ENCODE peak calls at places on chromosomes 4 and X, in six cellular contexts. F is astrocyte, P is colonic mucosa, U is psoas muscle, E is K562, R is mesendoderm. Q is an unnamed sample.

GRCh38 chr4:36088542-36088941 is 155.8 kb downstream of the ARAP2 start:
- DNase-seq in U (no peak), P (no peak), F (peak; percentile 42), R (no peak), E (no peak), Q (no peak)

GRCh38 chrX:4484266-4484665 is 770.8 kb upstream of the PRKX start:
- DNase-seq in R (peak; percentile 88), E (no peak), F (no peak), U (no peak), P (no peak), Q (no peak)

GRCh38 chr4:10094841-10095240 is 21.8 kb downstream of the WDR1 start:
- DNase-seq in P (no peak), R (no peak), F (no peak), E (no peak), U (peak; percentile 45), Q (no peak)

GRCh38 chr4:110155632-110156031 is 42.8 kb downstream of the ELOVL6 start:
- DNase-seq in P (no peak), U (no peak), E (no peak), F (no peak), R (no peak), Q (no peak)

GRCh38 chr4:161762796-161763195 is 401.0 kb downstream of the FSTL5 start:
- DNase-seq in F (peak; percentile 81), R (no peak), U (no peak), P (no peak), E (no peak), Q (no peak)

GRCh38 chr4:73803213-73803612 is 33.3 kb upstream of the CXCL6 start:
- DNase-seq in E (no peak), P (no peak), F (no peak), U (no peak), R (no peak), Q (no peak)

GRCh38 chrX:21885568-21885967 is 29.8 kb downstream of the YY2 start:
- DNase-seq in F (peak; percentile 63), R (peak; percentile 19), U (no peak), P (no peak), E (no peak), Q (no peak)

GRCh38 chr4:139816856-139817255 is 151.2 kb downstream of the MGST2 start:
- DNase-seq in P (no peak), U (no peak), E (no peak), R (peak; percentile 92), F (no peak), Q (no peak)

GRCh38 chr4:35918491-35918977 is 325.8 kb downstream of the ARAP2 start:
- DNase-seq in E (no peak), U (no peak), P (no peak), F (no peak), R (no peak), Q (no peak)

GRCh38 chrX:125810856-125811255 is 355.2 kb downstream of the DCAF12L2 start:
- DNase-seq in F (peak; percentile 1), P (no peak), E (no peak), R (peak; percentile 28), U (no peak), Q (no peak)

GRCh38 chrX:23003121-23003520 is 3.4 kb downstream of the DDX53 start:
- DNase-seq in F (peak; percentile 36), R (peak; percentile 50), P (no peak), E (no peak), U (no peak), Q (no peak)

GRCh38 chr4:150116506-150116905 is 38.3 kb downstream of the DCLK2 start:
- DNase-seq in E (no peak), F (no peak), U (no peak), P (no peak), R (no peak), Q (no peak)

GRCh38 chr4:54696649-54697048 is 38.9 kb downstream of the KIT start:
- DNase-seq in R (peak; percentile 58), F (no peak), E (no peak), U (no peak), P (no peak), Q (no peak)

GRCh38 chr4:118340109-118340508 is 12.7 kb downstream of the PRSS12 start:
- DNase-seq in F (no peak), R (no peak), U (no peak), E (no peak), P (no peak), Q (no peak)
- H3K4me1 ChIP-seq in F (peaks cover 14% of the 10 kb centered on the region), R (no peaks in the 10 kb centered on the region), U (no peaks in the 10 kb centered on the region), E (no peaks in the 10 kb centered on the region), P (no peaks in the 10 kb centered on the region), Q (no peaks in the 10 kb centered on the region)

DNA sequence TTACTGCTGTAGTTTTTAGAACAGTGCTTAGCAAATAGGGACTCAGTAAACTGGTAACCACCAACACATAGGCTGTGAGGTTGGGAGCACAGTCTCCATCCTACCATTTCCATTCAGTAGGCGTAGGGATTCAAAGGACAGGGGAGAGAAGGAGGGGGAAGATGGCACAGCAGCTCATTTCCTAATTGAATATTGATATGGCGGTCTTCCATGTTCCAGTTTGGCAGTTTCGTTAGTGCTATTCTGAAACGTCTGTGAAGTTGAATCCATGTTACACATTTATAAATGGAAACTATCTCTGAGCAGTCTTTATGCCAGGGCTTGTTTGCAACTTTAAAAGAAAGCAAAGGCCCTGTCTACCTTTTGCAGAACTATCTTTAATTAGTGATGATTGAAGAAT is 105.5 kb downstream of the PARM1 start:
- DNase-seq in E (no peak), F (no peak), R (no peak), U (no peak), P (no peak), Q (no peak)
- H3K4me1 ChIP-seq in E (no peaks in the 10 kb centered on the region), F (no peaks in the 10 kb centered on the region), R (no peaks in the 10 kb centered on the region), U (no peaks in the 10 kb centered on the region), P (no peaks in the 10 kb centered on the region), Q (no peaks in the 10 kb centered on the region)

GRCh38 chr4:680091-680490 is 5.7 kb downstream of the MYL5 start:
- DNase-seq in U (peak; percentile 43), R (no peak), P (no peak), E (no peak), F (no peak), Q (no peak)

GRCh38 chr4:678331-678734 is 4.0 kb downstream of the MYL5 start:
- DNase-seq in F (no peak), R (no peak), E (no peak), U (no peak), P (no peak), Q (no peak)

GRCh38 chr4:677431-678293 is 3.3 kb downstream of the MYL5 start:
- DNase-seq in R (no peak), F (no peak), P (peak; percentile 82), U (peak; percentile 65), E (no peak), Q (no peak)

GRCh38 chr4:679571-680083 is 5.3 kb downstream of the MYL5 start:
- DNase-seq in U (peak; percentile 29), E (no peak), R (no peak), F (no peak), P (no peak), Q (no peak)

DNA sequence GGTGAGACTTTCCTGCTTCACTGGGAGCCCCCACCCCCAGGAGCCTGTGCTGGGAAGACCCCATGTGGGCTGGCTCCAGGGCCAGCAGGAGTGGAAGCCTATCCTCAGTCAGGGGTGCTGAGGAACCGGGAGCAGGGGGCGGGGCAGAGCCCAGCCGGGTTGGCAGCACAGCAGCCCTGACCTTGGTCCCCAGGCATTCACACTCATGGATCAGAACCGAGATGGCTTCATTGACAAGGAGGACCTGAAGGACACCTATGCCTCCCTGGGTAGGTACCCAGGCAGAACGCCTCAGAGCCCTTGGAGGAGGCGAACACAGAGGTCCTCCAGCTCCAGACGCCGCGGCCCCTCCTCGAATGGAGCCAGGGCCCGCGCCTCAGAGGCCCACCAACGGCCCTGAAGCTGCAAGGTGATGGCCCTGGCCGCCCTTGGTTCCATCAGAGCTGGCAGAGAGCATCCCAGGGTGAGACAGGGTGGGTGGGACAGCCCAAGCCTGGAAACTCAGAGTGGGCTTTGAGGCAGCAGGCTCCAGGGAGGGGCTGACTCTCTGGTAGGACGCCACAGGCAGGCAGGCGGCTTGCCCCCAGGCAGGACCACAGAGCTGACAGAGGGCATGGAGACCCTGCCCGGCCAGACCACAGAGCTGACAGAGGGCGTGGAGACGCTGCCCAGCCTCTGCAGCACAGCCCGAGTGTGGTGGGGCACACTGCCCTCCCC is 4.6 kb downstream of the MYL5 start:
- DNase-seq in P (no peak), E (no peak), U (peak; percentile 40), R (no peak), F (no peak), Q (no peak)
- H3K4me1 ChIP-seq in P (peaks cover 4% of the 10 kb centered on the region), E (peaks cover 94% of the 10 kb centered on the region), U (peaks cover 44% of the 10 kb centered on the region), R (peaks cover 1% of the 10 kb centered on the region), F (peaks cover 13% of the 10 kb centered on the region), Q (peaks cover 19% of the 10 kb centered on the region)

DNA sequence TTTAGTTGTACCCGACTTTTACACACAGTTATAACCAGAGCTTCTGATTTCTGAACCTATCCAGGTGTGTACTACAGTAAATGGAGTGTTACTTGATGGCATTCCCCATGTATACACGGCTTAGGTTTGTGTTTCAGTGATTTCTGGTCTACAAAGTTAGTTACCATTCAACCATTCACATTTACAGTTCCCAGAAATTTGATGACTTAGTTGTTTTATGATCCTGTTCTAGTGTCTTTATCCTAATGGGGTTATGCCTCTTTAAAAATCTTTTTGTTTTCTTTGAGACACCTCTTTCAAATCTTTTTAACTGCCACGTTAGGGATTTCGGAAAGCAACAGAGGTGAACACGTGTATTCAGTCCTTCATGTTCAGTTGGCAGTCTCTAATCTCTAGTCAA is 23.4 kb downstream of the CPEB2 start:
- DNase-seq in E (no peak), U (no peak), F (no peak), R (no peak), P (no peak), Q (no peak)
- H3K4me1 ChIP-seq in E (no peaks in the 10 kb centered on the region), U (peaks cover 12% of the 10 kb centered on the region), F (no peaks in the 10 kb centered on the region), R (no peaks in the 10 kb centered on the region), P (no peaks in the 10 kb centered on the region), Q (no peaks in the 10 kb centered on the region)

DNA sequence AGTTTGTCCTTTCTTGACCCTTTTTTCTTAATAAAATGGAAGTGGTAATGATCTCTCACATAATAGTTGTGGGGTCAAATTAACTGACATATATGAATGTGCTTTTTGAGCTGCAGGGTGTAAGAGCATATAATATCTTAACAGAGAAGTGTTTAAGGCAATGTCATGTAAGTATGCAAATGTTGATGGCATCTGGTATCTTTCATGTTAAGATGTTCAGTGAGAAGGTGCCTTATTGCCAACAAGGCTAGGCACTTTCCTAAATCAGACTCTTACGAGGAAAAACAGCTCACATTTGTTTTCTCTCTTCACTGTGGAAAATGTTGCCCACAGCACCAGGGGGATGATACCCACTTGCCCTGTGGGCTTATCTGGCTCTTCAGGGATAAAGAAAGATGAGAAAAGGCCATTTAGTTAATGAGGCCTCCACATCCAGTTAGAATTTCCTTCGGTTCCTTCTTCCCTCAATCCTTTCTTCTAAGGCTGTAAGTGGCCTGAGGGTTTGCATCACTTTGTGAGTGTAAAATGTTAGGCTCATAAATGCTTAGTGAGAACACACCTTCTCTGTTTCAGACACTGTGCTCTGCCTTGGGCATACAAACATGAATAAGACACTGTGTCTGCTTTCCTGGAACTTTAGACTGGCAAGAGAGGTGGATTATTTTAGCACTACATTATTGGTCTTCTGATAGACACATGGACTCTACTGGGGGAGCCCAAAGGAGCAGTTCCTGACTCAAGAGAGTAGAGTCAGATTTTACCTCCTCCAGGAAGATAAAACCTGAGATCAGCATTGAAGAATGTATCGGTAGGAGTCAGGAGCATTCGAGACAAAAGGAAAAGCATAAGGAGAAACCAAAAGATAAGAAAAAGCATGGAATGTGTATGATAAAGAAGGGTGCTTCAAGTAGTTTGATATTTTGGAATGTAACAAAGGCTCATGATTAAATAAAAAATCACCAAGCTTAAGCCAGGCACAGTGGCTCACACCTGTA is 135.5 kb downstream of the SOWAHB start:
- DNase-seq in U (no peak), E (no peak), R (peak; percentile 67), P (no peak), F (peak; percentile 30), Q (no peak)
- H3K4me1 ChIP-seq in U (no peaks in the 10 kb centered on the region), E (no peaks in the 10 kb centered on the region), R (peaks cover 2% of the 10 kb centered on the region), P (no peaks in the 10 kb centered on the region), F (peaks cover 14% of the 10 kb centered on the region), Q (no peaks in the 10 kb centered on the region)

GRCh38 chr4:83139514-83140156 is 25.1 kb upstream of the PLAC8 start:
- DNase-seq in E (no peak), R (no peak), F (no peak), P (no peak), U (no peak), Q (no peak)
- H3K4me1 ChIP-seq in E (no peaks in the 10 kb centered on the region), R (no peaks in the 10 kb centered on the region), F (no peaks in the 10 kb centered on the region), P (no peaks in the 10 kb centered on the region), U (no peaks in the 10 kb centered on the region), Q (no peaks in the 10 kb centered on the region)